ENCODE peak calls at places on chromosomes 13 and 19, in six cellular contexts. N is mucosa of descending colon, Y is psoas muscle, O is left ventricle myocardium inferior, U is spleen, L is IMR-90. J is an unnamed sample.

GRCh38 chr19:1844536-1845515 is 3.5 kb downstream of the REXO1 start:
- DNase-seq in U (peak), N (no peak), O (no peak), L (no peak), Y (peak), J (no peak)

GRCh38 chr19:44142014-44142523 is 715 bp downstream of the ZNF234 start:
- DNase-seq in Y (peak), O (no peak), U (no peak), L (peak), N (no peak), J (peak)

GRCh38 chr13:96662036-96662435 is 332.2 kb downstream of the OXGR1 start:
- DNase-seq in Y (no peak), N (no peak), O (no peak), L (no peak), U (no peak), J (peak)

GRCh38 chr19:3163230-3163886 is 15.2 kb upstream of the S1PR4 start:
- DNase-seq in L (peak), U (peak), Y (no peak), O (peak), N (peak), J (peak)

GRCh38 chr13:76667551-76667950 is 218.7 kb downstream of the KCTD12 start:
- DNase-seq in O (no peak), U (no peak), N (no peak), Y (no peak), L (peak), J (peak)

GRCh38 chr13:36839281-36839680 is 20.3 kb downstream of the RFXAP start:
- DNase-seq in U (no peak), O (no peak), L (no peak), Y (no peak), N (no peak), J (no peak)

GRCh38 chr13:113660066-113660465 is 2.1 kb upstream of the ATP4B start:
- DNase-seq in O (peak), L (no peak), N (no peak), U (peak), Y (no peak), J (no peak)

GRCh38 chr19:31883299-31883990 is 462.0 kb upstream of the ZNF507 start:
- DNase-seq in L (no peak), N (no peak), U (no peak), O (no peak), Y (no peak), J (no peak)

GRCh38 chr19:38769635-38770211 is 3.6 kb downstream of the LGALS7 start:
- DNase-seq in O (peak), L (peak), N (peak), Y (peak), U (peak), J (peak)

GRCh38 chr13:77521595-77522367 is 13.7 kb upstream of the SCEL start:
- DNase-seq in L (no peak), U (no peak), O (no peak), Y (no peak), N (no peak), J (peak)

GRCh38 chr19:43775299-43775890 is 5.4 kb downstream of the KCNN4 start:
- DNase-seq in N (no peak), L (no peak), Y (no peak), O (no peak), U (no peak), J (no peak)

GRCh38 chr19:41904118-41904870 is 21.3 kb downstream of the ARHGEF1 start:
- DNase-seq in L (no peak), U (peak), O (no peak), Y (no peak), N (peak), J (no peak)

GRCh38 chr13:110520431-110521295 is 40.9 kb downstream of the RAB20 start:
- DNase-seq in N (peak), Y (peak), L (peak), O (peak), U (no peak), J (peak)

GRCh38 chr19:52566121-52566520 is 4.0 kb upstream of the ZNF701 start:
- DNase-seq in U (no peak), Y (no peak), O (no peak), N (no peak), L (no peak), J (no peak)

GRCh38 chr19:52566588-52566987 is 3.5 kb upstream of the ZNF701 start:
- DNase-seq in O (no peak), Y (no peak), U (no peak), L (peak), N (no peak), J (peak)

GRCh38 chr19:52567921-52568320 is 2.2 kb upstream of the ZNF701 start:
- DNase-seq in U (no peak), N (no peak), L (no peak), O (no peak), Y (no peak), J (no peak)

GRCh38 chr19:52570005-52570861 is at the start of gene ZNF701:
- DNase-seq in U (peak), N (peak), O (peak), Y (peak), L (peak), J (peak)
- TF ChIP-seq CTCF in U (peak), N (peak), O (peak), Y (peak), L (peak), J (no peak)

DNA sequence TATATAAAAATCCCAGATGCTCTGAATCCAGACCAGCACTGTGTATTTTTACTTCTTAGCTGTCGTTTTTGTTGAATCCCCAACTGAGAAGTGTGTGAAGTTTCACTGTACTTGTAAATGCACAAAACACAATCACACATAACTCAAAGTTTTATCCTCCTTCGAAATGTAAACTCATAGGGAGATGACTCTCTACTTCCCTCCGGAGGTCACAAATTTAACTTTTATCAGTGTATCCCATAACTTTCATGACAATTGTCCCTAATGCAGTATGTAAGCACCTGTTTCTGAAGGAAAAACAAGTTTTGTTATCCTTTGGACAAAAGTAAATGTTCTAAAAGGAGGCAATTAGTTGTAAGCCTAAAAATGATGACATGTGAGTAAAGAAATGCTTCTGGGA is 665.0 kb upstream of the SLITRK6 start:
- DNase-seq in Y (no peak), N (no peak), U (no peak), L (no peak), O (no peak), J (peak)
- H3K4me3 ChIP-seq in Y (no peak), N (no peak), U (no peak), L (no peak), O (no peak), J (no peak)

DNA sequence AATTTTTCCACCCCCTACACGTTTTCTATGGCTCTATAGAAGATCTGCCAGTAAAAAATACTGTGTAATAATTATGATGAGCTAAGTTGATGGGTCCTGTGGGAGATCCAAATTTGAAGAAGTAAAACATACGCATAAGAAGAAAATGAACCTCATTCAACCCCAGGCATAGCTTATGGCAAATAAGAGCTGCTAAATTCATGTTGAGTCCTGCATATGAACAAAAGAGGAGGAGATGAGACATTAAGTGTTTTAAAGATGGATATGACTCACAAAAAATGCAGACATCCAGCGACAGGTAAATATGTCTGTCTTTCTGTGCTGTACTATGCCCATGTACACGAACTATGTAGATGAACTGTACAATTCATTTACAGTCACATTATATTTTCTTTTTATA is 101.9 kb downstream of the LIG4 start:
- DNase-seq in Y (no peak), L (no peak), N (no peak), O (no peak), U (no peak), J (no peak)
- TF ChIP-seq CTCF in Y (no peak), L (no peak), N (no peak), O (no peak), U (no peak), J (no peak)

GRCh38 chr19:40609561-40610395 is 8.6 kb downstream of the LTBP4 start:
- DNase-seq in L (no peak), Y (peak), O (peak), N (peak), U (peak), J (no peak)
- H3K4me3 ChIP-seq in L (no peak), Y (peak), O (peak), N (peak), U (peak), J (no peak)

DNA sequence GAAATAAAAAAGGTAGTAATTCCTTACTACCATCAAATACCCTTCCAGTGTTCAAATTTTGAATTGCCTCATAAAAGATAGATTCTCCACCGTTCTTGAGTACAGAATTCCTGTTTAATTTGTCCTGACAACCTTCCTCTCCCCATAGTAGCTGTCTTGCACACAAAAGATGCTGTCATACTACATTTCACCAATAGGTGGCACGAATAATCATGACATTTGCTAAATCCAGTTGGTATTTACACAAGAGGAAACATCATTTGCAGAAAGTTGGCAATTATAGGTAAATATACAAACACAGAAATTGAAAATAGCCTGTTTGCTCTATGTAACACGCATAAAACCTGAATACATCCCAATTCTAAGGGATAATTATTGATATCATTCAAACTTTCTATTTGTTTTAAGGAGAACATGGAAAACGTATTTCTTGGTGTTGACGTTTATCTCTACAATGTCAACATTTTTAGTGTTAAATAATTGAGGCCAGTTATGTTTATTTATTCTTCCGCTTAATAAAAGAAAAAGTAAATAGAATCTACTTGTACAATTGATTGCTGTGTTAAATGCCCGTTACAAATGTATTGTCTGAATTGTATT is 58.3 kb upstream of the CLDN10 start:
- DNase-seq in U (no peak), N (no peak), Y (no peak), O (no peak), L (peak), J (peak)
- TF ChIP-seq CTCF in U (peak), N (peak), Y (peak), O (peak), L (peak), J (peak)

GRCh38 chr13:42876270-42876714 is 94.9 kb downstream of the FAM216B start:
- DNase-seq in U (no peak), L (no peak), O (no peak), N (no peak), Y (no peak), J (no peak)
- H3K4me3 ChIP-seq in U (no peak), L (no peak), O (no peak), N (no peak), Y (no peak), J (no peak)

J was measured in fibroblast of pulmonary artery.